ENCODE peak calls at places on chromosome 4, in six cellular contexts. Q is mesenchymal stem cell, Y is IMR-90, K is H9, Z is H1, P is trophoblast cell. H is an unnamed sample.

GRCh38 chr4:65661469-65661868 is 8.8 kb downstream of the EPHA5 start:
- DNase-seq in Q (no peak), Y (no peak), K (peak), Z (no peak), P (no peak), H (no peak)

GRCh38 chr4:155552180-155552579 is 114.5 kb upstream of the GUCY1A1 start:
- DNase-seq in Q (peak), Y (peak), K (peak), Z (no peak), P (no peak), H (no peak)

GRCh38 chr4:13441506-13441905 is 42.6 kb downstream of the RAB28 start:
- DNase-seq in Q (no peak), Y (no peak), K (no peak), Z (no peak), P (no peak), H (no peak)

GRCh38 chr4:155545456-155545855 is 121.2 kb upstream of the GUCY1A1 start:
- DNase-seq in Q (no peak), Y (no peak), K (no peak), Z (no peak), P (no peak), H (no peak)

GRCh38 chr4:124943145-124943889 is 230.8 kb upstream of the ANKRD50 start:
- DNase-seq in Q (no peak), Y (no peak), K (no peak), Z (no peak), P (peak), H (no peak)

GRCh38 chr4:120327276-120327675 is 260.6 kb upstream of the MAD2L1 start:
- DNase-seq in Q (no peak), Y (no peak), K (no peak), Z (no peak), P (no peak), H (no peak)

GRCh38 chr4:122673252-122673651 is 52.4 kb upstream of the IL21 start:
- DNase-seq in Q (peak), Y (no peak), K (no peak), Z (no peak), P (no peak), H (no peak)

GRCh38 chr4:7911044-7911578 is 28.6 kb downstream of the AFAP1 start:
- DNase-seq in Q (peak), Y (peak), K (peak), Z (no peak), P (peak), H (peak)

GRCh38 chr4:14143892-14144291 is 516.4 kb upstream of the BOD1L1 start:
- DNase-seq in Q (no peak), Y (peak), K (no peak), Z (no peak), P (no peak), H (no peak)

GRCh38 chr4:96347582-96347981 is 507.7 kb downstream of the PDHA2 start:
- DNase-seq in Q (no peak), Y (no peak), K (no peak), Z (no peak), P (no peak), H (no peak)

GRCh38 chr4:80082693-80083092 is 9.7 kb upstream of the ANTXR2 start:
- DNase-seq in Q (no peak), Y (peak), K (no peak), Z (no peak), P (no peak), H (no peak)

GRCh38 chr4:60724623-60725022 is 475.5 kb upstream of the ADGRL3 start:
- DNase-seq in Q (peak), Y (peak), K (no peak), Z (no peak), P (peak), H (no peak)

GRCh38 chr4:3263053-3263958 is 14.3 kb downstream of the MSANTD1 start:
- DNase-seq in Q (no peak), Y (no peak), K (no peak), Z (peak), P (no peak), H (no peak)

GRCh38 chr4:107035711-107036601 is at the start of gene DKK2:
- DNase-seq in Q (peak), Y (peak), K (peak), Z (peak), P (no peak), H (peak)

GRCh38 chr4:828641-829271 is 2.8 kb upstream of the CPLX1 start:
- DNase-seq in Q (no peak), Y (no peak), K (peak), Z (no peak), P (no peak), H (no peak)
- H3K14ac ChIP-seq in Q (no peak), Y (no peak), K (no peak), Z (no peak), P (no peak), H (peak)

GRCh38 chr4:76526585-76526990 is 91.6 kb downstream of the SHROOM3 start:
- DNase-seq in Q (no peak), Y (no peak), K (no peak), Z (no peak), P (no peak), H (no peak)
- H3K14ac ChIP-seq in Q (no peak), Y (no peak), K (no peak), Z (no peak), P (no peak), H (no peak)

DNA sequence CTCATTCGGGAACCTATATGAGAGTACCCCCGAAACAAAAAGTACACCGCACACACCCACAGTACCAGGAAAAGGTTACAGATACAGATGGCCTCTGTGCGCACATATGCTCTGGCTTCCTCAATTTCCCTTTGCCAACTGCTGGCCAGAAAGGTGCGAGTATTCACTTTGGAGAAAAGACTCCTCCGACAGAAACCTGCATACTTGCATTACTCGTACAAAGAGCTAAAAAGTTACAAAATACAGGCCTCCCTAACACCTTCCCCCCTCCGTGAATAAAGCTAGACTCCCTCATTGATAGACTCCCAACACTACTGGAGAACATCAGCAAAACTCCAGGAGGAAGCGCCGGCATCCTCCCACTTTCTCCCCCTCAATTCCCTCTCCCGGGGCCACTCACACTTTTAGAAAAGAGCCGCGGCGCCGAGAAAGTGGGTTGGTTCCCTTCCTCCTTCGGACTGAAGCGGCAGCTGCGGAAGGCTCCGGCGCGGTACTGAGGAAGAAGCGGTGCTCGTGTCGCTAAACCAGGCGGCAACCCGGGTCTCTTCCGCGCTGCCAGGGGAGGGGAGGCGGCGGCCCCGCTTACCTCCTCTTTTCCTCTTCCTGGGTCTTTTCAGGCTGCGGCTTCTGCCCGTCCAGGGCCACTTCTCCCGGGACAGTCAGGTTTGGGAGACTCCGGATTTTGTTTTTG is 1.2 kb downstream of the FBXW7 start:
- DNase-seq in Q (peak), Y (no peak), K (peak), Z (peak), P (peak), H (no peak)
- H3K14ac ChIP-seq in Q (no peak), Y (no peak), K (no peak), Z (no peak), P (no peak), H (no peak)

GRCh38 chr4:21514022-21514421 is 434.6 kb downstream of the KCNIP4 start:
- DNase-seq in Q (no peak), Y (no peak), K (no peak), Z (no peak), P (no peak), H (no peak)
- H3K14ac ChIP-seq in Q (no peak), Y (no peak), K (no peak), Z (no peak), P (no peak), H (no peak)

DNA sequence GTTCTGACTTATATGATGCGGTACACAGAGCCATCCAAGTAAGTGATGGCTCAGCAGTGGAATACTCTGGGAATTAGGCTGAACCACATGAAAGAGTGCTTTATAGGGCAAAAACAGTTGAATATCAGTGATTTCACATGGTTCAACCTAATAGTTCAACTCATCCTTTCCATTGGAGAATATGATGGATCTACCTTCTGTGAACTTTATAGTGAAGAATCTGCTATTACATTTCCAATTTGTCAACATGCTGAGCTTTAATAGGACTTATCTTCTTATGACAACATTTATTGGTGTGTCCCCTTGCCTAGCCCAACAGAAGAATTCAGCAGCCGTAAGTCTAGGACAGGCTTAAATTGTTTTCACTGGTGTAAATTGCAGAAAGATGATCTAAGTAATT is 15.4 kb upstream of the AFP start:
- DNase-seq in Q (no peak), Y (no peak), K (no peak), Z (no peak), P (no peak), H (no peak)
- H3K14ac ChIP-seq in Q (no peak), Y (no peak), K (no peak), Z (no peak), P (no peak), H (no peak)

DNA sequence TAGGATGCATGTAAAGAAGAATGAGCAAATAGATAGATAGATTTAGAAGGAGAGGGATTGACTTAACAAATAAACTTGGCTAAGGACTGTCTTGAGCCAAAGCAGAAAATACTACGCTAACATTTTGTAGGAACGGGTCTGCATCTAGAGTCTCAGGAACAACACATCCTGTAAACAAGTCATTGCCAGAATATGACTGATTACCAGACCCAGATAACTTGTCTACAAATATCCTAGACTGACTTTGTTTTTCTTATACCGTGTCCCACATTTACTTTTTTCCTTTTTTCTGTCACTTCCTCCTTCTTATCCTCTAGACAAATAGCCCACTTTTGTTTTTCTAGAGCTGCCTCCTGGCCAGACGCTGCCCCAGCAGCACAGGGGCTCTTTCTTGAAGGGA is 393.6 kb downstream of the PDGFC start:
- DNase-seq in Q (no peak), Y (no peak), K (no peak), Z (no peak), P (no peak), H (no peak)
- H3K14ac ChIP-seq in Q (no peak), Y (no peak), K (no peak), Z (no peak), P (no peak), H (no peak)

GRCh38 chr4:52371861-52372260 is 287.2 kb downstream of the USP46 start:
- DNase-seq in Q (peak), Y (no peak), K (no peak), Z (no peak), P (no peak), H (no peak)

GRCh38 chr4:52369649-52370048 is 289.5 kb downstream of the USP46 start:
- DNase-seq in Q (no peak), Y (no peak), K (no peak), Z (no peak), P (peak), H (no peak)

GRCh38 chr4:52366625-52367024 is 292.5 kb downstream of the USP46 start:
- DNase-seq in Q (no peak), Y (no peak), K (no peak), Z (no peak), P (no peak), H (no peak)

GRCh38 chr4:52370576-52370975 is 288.5 kb downstream of the USP46 start:
- DNase-seq in Q (no peak), Y (no peak), K (no peak), Z (no peak), P (no peak), H (no peak)

GRCh38 chr4:52368895-52369294 is 290.2 kb downstream of the USP46 start:
- DNase-seq in Q (no peak), Y (no peak), K (no peak), Z (no peak), P (no peak), H (no peak)
- H3K14ac ChIP-seq in Q (peak), Y (no peak), K (no peak), Z (no peak), P (no peak), H (no peak)

DNA sequence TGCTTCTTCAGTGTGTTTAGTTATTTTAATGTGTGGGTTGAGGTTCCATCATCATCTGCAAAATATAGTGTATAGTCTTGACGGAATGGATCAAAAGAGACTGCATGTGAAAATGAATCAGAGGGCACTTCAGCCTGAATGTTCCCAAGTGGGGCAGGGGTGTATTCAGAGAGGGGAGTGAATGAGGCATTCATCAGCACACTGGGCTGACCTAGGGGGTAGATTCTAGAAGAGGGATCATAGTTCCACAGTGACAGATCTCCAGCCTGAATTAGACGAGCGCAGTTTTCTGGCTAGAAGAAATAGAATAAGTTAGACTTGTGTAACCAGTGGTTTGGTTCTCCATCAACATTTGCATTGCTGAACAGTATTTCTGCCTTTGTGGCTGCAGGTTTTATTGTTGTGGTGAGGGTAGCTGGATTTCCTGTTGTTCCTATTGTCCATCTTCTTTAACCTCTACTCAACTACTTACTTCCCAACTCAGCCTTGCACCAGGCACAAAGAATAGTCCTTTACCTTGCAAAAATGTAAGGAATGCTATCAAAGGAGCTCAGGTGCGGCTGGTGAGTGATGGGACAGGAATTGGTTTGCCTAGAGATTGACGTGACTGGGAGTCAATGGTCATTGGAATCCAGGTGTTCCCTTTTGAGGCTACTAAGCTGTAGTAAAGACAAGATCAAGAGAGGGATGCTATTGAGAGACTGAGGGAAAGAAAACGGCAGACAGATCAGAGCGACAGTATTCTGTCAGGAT is 50.9 kb downstream of the NAP1L5 start:
- DNase-seq in Q (no peak), Y (no peak), K (peak), Z (peak), P (peak), H (no peak)
- H3K14ac ChIP-seq in Q (no peak), Y (no peak), K (no peak), Z (no peak), P (no peak), H (no peak)

GRCh38 chr4:6416518-6417286 is 55.7 kb downstream of the PPP2R2C start:
- DNase-seq in Q (no peak), Y (no peak), K (no peak), Z (no peak), P (no peak), H (no peak)

GRCh38 chr4:6417516-6417915 is 54.9 kb downstream of the PPP2R2C start:
- DNase-seq in Q (no peak), Y (no peak), K (no peak), Z (no peak), P (no peak), H (no peak)

GRCh38 chr4:6419452-6420028 is 52.9 kb downstream of the PPP2R2C start:
- DNase-seq in Q (no peak), Y (peak), K (no peak), Z (no peak), P (no peak), H (no peak)

GRCh38 chr4:6420036-6420435 is 52.4 kb downstream of the PPP2R2C start:
- DNase-seq in Q (no peak), Y (no peak), K (no peak), Z (no peak), P (no peak), H (no peak)

DNA sequence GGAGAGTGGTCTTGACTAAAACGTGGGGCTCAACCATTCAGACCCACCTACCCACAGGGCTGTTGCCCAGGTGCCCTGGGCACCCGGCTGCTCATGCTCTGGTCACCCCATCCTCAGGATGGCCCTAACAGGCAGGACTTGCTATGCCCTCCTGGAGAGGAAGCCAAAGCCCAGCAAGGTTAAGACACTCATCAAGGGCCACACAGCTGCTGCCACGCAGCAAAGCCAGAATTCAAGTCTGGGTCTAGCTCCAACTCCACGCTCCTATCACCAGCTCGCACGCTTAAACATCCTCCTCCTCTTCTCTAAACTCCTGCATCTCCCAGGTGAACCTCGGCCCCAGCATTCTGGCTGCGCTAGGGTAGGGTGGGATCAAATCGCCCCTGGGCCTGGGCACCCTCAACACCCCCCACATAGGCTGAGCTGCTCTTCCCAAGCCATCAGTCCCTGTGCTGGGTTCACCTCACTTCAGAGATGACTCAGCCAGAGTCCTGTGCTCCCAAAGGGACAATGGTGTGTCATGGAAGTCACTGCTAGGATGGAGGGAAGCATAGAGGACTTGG is 54.1 kb downstream of the PPP2R2C start:
- DNase-seq in Q (no peak), Y (no peak), K (no peak), Z (no peak), P (no peak), H (no peak)
- H3K14ac ChIP-seq in Q (no peak), Y (no peak), K (no peak), Z (no peak), P (no peak), H (no peak)

DNA sequence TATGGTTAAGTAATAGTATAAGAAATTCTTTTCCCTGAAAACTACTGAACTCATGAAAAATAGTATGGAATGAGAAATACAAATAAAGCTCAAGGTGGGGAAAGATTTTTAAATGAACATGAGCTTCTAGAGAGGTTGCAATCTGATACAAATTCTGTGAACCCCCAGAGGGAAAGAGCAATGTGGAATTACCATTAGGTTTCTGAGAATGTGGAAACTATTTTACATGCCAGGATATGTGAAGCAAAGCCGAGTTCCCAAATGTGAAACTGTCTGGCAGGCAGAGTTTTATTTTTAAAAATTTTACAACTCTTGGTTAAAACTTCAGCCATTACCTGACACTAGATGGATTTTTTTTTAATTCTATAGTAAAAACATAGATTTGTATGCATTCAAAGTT is 99.9 kb downstream of the PCDH18 start:
- DNase-seq in Q (no peak), Y (no peak), K (no peak), Z (no peak), P (no peak), H (no peak)
- H3K14ac ChIP-seq in Q (no peak), Y (no peak), K (no peak), Z (no peak), P (no peak), H (no peak)

H was measured in neuronal stem cell.